ENCODE peak calls at places on chromosomes 6 and 20, in ten cellular contexts. J is heart left ventricle, Q is adrenal gland, B is IMR-90, A is testis, X is stomach, E is upper lobe of left lung, M is sigmoid colon, P is spleen, C is ovary. L is an unnamed sample.
A peak's percentile ranks its signal among the peaks of the same experiment; 100 is the strongest.

GRCh38 chr6:30618270-30618787 is 689 bp downstream of the MRPS18B start:
- DNase-seq in J (no peak), Q (no peak), B (no peak), A (no peak), X (peak; percentile 38), E (no peak), M (peak; percentile 52), P (peak; percentile 52), C (no peak), L (no peak)

GRCh38 chr6:16179970-16180431 is 51.1 kb downstream of the MYLIP start:
- DNase-seq in J (no peak), Q (no peak), B (no peak), A (peak; percentile 30), X (no peak), E (no peak), M (no peak), P (no peak), C (no peak), L (no peak)

GRCh38 chr20:23782366-23782983 is 31.7 kb upstream of the CST1 start:
- DNase-seq in J (no peak), Q (peak; percentile 44), B (peak; percentile 2), A (peak; percentile 76), X (no peak), E (no peak), M (no peak), P (no peak), C (no peak), L (peak; percentile 8)

GRCh38 chr20:33846291-33846916 is 35.3 kb downstream of the CHMP4B start:
- DNase-seq in J (peak; percentile 55), Q (no peak), B (peak; percentile 29), A (peak; percentile 34), X (no peak), E (no peak), M (peak; percentile 80), P (no peak), C (peak; percentile 55), L (no peak)

GRCh38 chr6:109023348-109023925 is 71.2 kb downstream of the SESN1 start:
- DNase-seq in J (no peak), Q (no peak), B (no peak), A (no peak), X (no peak), E (no peak), M (no peak), P (no peak), C (no peak), L (no peak)

GRCh38 chr20:63744574-63745423 is 5.2 kb downstream of the SLC2A4RG start:
- DNase-seq in J (no peak), Q (no peak), B (no peak), A (no peak), X (no peak), E (no peak), M (no peak), P (peak; percentile 75), C (no peak), L (no peak)

GRCh38 chr6:84860954-84861353 is 96.6 kb upstream of the TBX18 start:
- DNase-seq in J (no peak), Q (no peak), B (no peak), A (no peak), X (no peak), E (no peak), M (no peak), P (no peak), C (no peak), L (no peak)

GRCh38 chr6:148628251-148628650 is 118.6 kb upstream of the UST start:
- DNase-seq in J (no peak), Q (no peak), B (no peak), A (no peak), X (no peak), E (no peak), M (no peak), P (no peak), C (no peak), L (no peak)

GRCh38 chr6:131602913-131603312 is 25.1 kb downstream of the MED23 start:
- DNase-seq in J (no peak), Q (no peak), B (peak; percentile 97), A (no peak), X (no peak), E (no peak), M (no peak), P (no peak), C (no peak), L (no peak)

DNA sequence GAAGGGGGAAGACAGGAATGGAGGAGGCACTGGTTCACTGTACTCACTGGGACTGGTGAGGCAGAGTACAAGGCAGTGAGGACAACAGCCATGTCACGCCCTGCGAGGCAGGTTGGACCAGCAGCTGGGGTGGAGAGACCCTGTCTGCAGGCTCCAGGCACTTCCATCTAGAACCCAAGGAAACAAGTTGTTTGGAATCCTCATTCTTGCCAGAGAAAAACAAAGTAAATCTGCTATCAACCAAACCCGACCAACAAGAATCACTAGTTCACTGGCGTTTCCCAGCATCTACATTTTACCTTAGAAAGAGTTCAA is 98.5 kb upstream of the CDYL start:
- DNase-seq in J (no peak), Q (no peak), B (no peak), A (no peak), X (no peak), E (no peak), M (no peak), P (no peak), C (no peak), L (no peak)
- TF ChIP-seq POLR2A in J (no peak), Q (no peak), B (no peak), A (no peak), X (no peak), E (no peak), M (no peak), P (no peak), C (no peak), L (no peak)

GRCh38 chr20:58154106-58154505 is 74.3 kb downstream of the ANKRD60 start:
- DNase-seq in J (no peak), Q (no peak), B (no peak), A (no peak), X (no peak), E (no peak), M (no peak), P (no peak), C (no peak), L (no peak)
- H3K27me3 ChIP-seq in J (peaks cover 4% of the 10 kb centered on the region), Q (peaks cover 27% of the 10 kb centered on the region), B (peaks cover 9% of the 10 kb centered on the region), A (no peaks in the 10 kb centered on the region), X (no peaks in the 10 kb centered on the region), E (no peaks in the 10 kb centered on the region), M (no peaks in the 10 kb centered on the region), P (peaks cover 3% of the 10 kb centered on the region), C (no peaks in the 10 kb centered on the region), L (peaks cover 4% of the 10 kb centered on the region)

GRCh38 chr6:157206359-157206815 is 116.9 kb downstream of the TMEM242 start:
- DNase-seq in J (no peak), Q (no peak), B (no peak), A (no peak), X (no peak), E (no peak), M (no peak), P (no peak), C (no peak), L (no peak)
- TF ChIP-seq CTCF in J (no peak), Q (no peak), B (no peak), A (no peak), X (no peak), E (no peak), M (no peak), P (no peak), C (no peak), L (no peak)

GRCh38 chr6:27893836-27894807 is 18.1 kb downstream of the OR2B2 start:
- DNase-seq in J (peak; percentile 88), Q (peak; percentile 95), B (peak; percentile 94), A (peak; percentile 95), X (peak; percentile 81), E (peak; percentile 76), M (peak; percentile 94), P (peak; percentile 88), C (peak; percentile 74), L (peak; percentile 83)
- TF ChIP-seq POLR2A in J (no peak), Q (no peak), B (no peak), A (no peak), X (no peak), E (no peak), M (no peak), P (no peak), C (no peak), L (no peak)

GRCh38 chr20:13222319-13222716 is 1.2 kb downstream of the ISM1 start:
- DNase-seq in J (no peak), Q (no peak), B (no peak), A (no peak), X (no peak), E (no peak), M (no peak), P (no peak), C (no peak), L (peak; percentile 21)

GRCh38 chr20:13221313-13221672 is 219 bp downstream of the ISM1 start:
- DNase-seq in J (no peak), Q (no peak), B (no peak), A (no peak), X (no peak), E (no peak), M (no peak), P (no peak), C (no peak), L (no peak)

GRCh38 chr20:13226367-13226766 is 5.3 kb downstream of the ISM1 start:
- DNase-seq in J (no peak), Q (no peak), B (no peak), A (no peak), X (no peak), E (no peak), M (no peak), P (no peak), C (no peak), L (no peak)

GRCh38 chr20:13221673-13222318 is 722 bp downstream of the ISM1 start:
- DNase-seq in J (peak; percentile 39), Q (peak; percentile 35), B (peak; percentile 43), A (peak; percentile 67), X (no peak), E (peak; percentile 93), M (peak; percentile 74), P (peak; percentile 79), C (no peak), L (peak; percentile 81)

DNA sequence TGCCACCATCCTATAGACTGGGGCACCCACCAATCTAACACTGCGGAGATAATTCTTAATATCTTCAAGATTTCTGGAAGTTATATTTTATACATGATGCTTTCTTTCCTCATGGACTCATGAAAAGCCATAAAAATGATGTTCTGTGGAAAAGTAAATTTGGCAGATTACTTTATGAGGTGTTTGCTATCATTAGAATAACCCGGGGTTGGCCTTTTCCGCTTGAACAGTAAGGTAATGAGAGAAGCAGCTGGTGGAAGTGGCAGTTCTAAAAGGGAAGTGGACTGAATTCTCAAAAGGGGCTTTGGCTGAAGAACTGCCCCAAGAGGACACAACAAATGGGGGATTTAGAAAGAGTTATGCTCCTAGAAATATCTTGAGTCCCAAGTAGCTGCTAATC is 2.7 kb downstream of the ISM1 start:
- DNase-seq in J (no peak), Q (no peak), B (no peak), A (no peak), X (no peak), E (no peak), M (no peak), P (no peak), C (no peak), L (no peak)
- H3K27me3 ChIP-seq in J (peaks cover 26% of the 10 kb centered on the region), Q (peaks cover 18% of the 10 kb centered on the region), B (peaks cover 37% of the 10 kb centered on the region), A (no peaks in the 10 kb centered on the region), X (peaks cover 7% of the 10 kb centered on the region), E (no peaks in the 10 kb centered on the region), M (peaks cover 8% of the 10 kb centered on the region), P (peaks cover 38% of the 10 kb centered on the region), C (peaks cover 2% of the 10 kb centered on the region), L (no peaks in the 10 kb centered on the region)

L was measured in thyroid gland.